ENCODE peak calls at places on chromosomes 7 and 10, in four cellular contexts. R, C, D and O are unnamed samples.

GRCh38 chr7:55532150-55532917 is 40.0 kb downstream of the VOPP1 start:
- DNase-seq in D (no peak), R (no peak), C (no peak), O (no peak)

GRCh38 chr7:47227762-47228177 is 354.1 kb downstream of the TNS3 start:
- DNase-seq in C (no peak), D (no peak), R (no peak), O (peak)

GRCh38 chr7:16061011-16061410 is 360.3 kb downstream of the CRPPA start:
- DNase-seq in C (no peak), R (no peak), D (no peak), O (no peak)

GRCh38 chr10:78365711-78366110 is 332.0 kb downstream of the RPS24 start:
- DNase-seq in C (no peak), D (no peak), R (no peak), O (no peak)

GRCh38 chr10:111034598-111035310 is 42.1 kb upstream of the ADRA2A start:
- DNase-seq in R (no peak), C (no peak), D (no peak), O (no peak)

GRCh38 chr7:117458977-117459583 is 20.7 kb upstream of the CFTR start:
- DNase-seq in D (peak), R (no peak), C (no peak), O (peak)

GRCh38 chr7:108589874-108590273 is 20.2 kb downstream of the DNAJB9 start:
- DNase-seq in R (no peak), D (no peak), C (no peak), O (no peak)

GRCh38 chr10:106714734-106715368 is 449.7 kb downstream of the SORCS1 start:
- DNase-seq in C (no peak), R (no peak), D (no peak), O (no peak)

GRCh38 chr7:23944131-23944530 is 234.1 kb downstream of the STK31 start:
- DNase-seq in D (no peak), R (no peak), C (no peak), O (no peak)

GRCh38 chr10:63477927-63478326 is 12.2 kb upstream of the JMJD1C start:
- DNase-seq in D (no peak), R (no peak), C (no peak), O (no peak)

GRCh38 chr7:80134536-80135305 is at the start of gene GNAI1:
- DNase-seq in C (peak), D (peak), R (peak), O (peak)

GRCh38 chr7:126924477-126924876 is 328.3 kb downstream of the GRM8 start:
- DNase-seq in C (no peak), R (no peak), D (no peak), O (no peak)

GRCh38 chr10:124697837-124698559 is 46.2 kb downstream of the FAM53B start:
- DNase-seq in C (no peak), R (peak), D (no peak), O (no peak)

GRCh38 chr10:72736176-72736795 is 44.3 kb downstream of the MCU start:
- DNase-seq in D (peak), C (no peak), R (no peak), O (no peak)

GRCh38 chr10:133401981-133402725 is 8.2 kb downstream of the MTG1 start:
- DNase-seq in R (no peak), C (peak), D (no peak), O (no peak)

GRCh38 chr7:158742065-158742821 is 37.6 kb upstream of the NCAPG2 start:
- DNase-seq in D (no peak), R (no peak), C (no peak), O (no peak)

GRCh38 chr7:143385891-143386781 is 5.0 kb downstream of the ZYX start:
- DNase-seq in R (no peak), C (no peak), D (no peak), O (no peak)

GRCh38 chr10:125038637-125039036 is 96.7 kb downstream of the ZRANB1 start:
- DNase-seq in D (peak), C (peak), R (no peak), O (peak)

GRCh38 chr10:130301026-130301892 is 165.1 kb downstream of the GLRX3 start:
- DNase-seq in C (no peak), R (peak), D (no peak), O (no peak)

GRCh38 chr7:151167197-151167911 is at the start of gene GBX1:
- DNase-seq in C (peak), R (no peak), D (peak), O (no peak)

GRCh38 chr7:16422917-16423316 is 1.6 kb upstream of the CRPPA start:
- DNase-seq in C (no peak), D (peak), R (no peak), O (no peak)

GRCh38 chr10:73768881-73769280 is 13.0 kb upstream of the CHCHD1 start:
- DNase-seq in R (no peak), C (no peak), D (no peak), O (no peak)

GRCh38 chr7:47730135-47730534 is 148.2 kb upstream of the TNS3 start:
- DNase-seq in C (peak), D (no peak), R (no peak), O (no peak)

GRCh38 chr7:121337398-121337797 is 8.6 kb downstream of the WNT16 start:
- DNase-seq in D (no peak), C (no peak), R (no peak), O (no peak)

GRCh38 chr10:11754180-11754579 is 12.0 kb downstream of the ECHDC3 start:
- DNase-seq in R (no peak), D (no peak), C (no peak), O (no peak)

GRCh38 chr7:100065452-100066186 is 15.9 kb downstream of the ZNF3 start:
- DNase-seq in R (no peak), D (no peak), C (no peak), O (no peak)

GRCh38 chr7:38863609-38864291 is 45.2 kb downstream of the VPS41 start:
- DNase-seq in C (peak), R (no peak), D (no peak), O (no peak)

GRCh38 chr10:5423774-5424173 is 11.4 kb downstream of the NET1 start:
- DNase-seq in D (no peak), C (no peak), R (no peak), O (no peak)

GRCh38 chr10:51718804-51719291 is 19.5 kb upstream of the CSTF2T start:
- DNase-seq in R (no peak), D (peak), C (no peak), O (no peak)

GRCh38 chr7:31466036-31466435 is 47.9 kb upstream of the ITPRID1 start:
- DNase-seq in C (no peak), D (no peak), R (no peak), O (no peak)

GRCh38 chr7:47817922-47818321 is 130.3 kb downstream of the PKD1L1 start:
- DNase-seq in C (no peak), D (no peak), R (no peak), O (no peak)

GRCh38 chr7:99762680-99763327 is 21.2 kb downstream of the CYP3A4 start:
- DNase-seq in R (no peak), C (peak), D (no peak), O (peak)

GRCh38 chr7:18555120-18555519 is 59.6 kb downstream of the HDAC9 start:
- DNase-seq in D (no peak), C (no peak), R (no peak), O (no peak)

GRCh38 chr10:29926649-29927048 is 132.7 kb downstream of the JCAD start:
- DNase-seq in D (no peak), C (no peak), R (no peak), O (no peak)

GRCh38 chr7:105584165-105584564 is 2.9 kb upstream of the EFCAB10 start:
- DNase-seq in C (no peak), R (no peak), D (no peak), O (no peak)

GRCh38 chr10:16509996-16510395 is 11.7 kb downstream of the C1QL3 start:
- DNase-seq in R (no peak), D (no peak), C (no peak), O (no peak)

GRCh38 chr7:2802504-2803341 is 41.4 kb downstream of the GNA12 start:
- DNase-seq in D (peak), C (no peak), R (peak), O (no peak)

GRCh38 chr7:6205921-6206660 is 66.3 kb downstream of the CYTH3 start:
- DNase-seq in C (no peak), D (no peak), R (no peak), O (no peak)

GRCh38 chr7:73840715-73841379 is 1.5 kb downstream of the METTL27 start:
- DNase-seq in C (no peak), D (no peak), R (no peak), O (no peak)

GRCh38 chr7:73844131-73844547 is 1.8 kb upstream of the METTL27 start:
- DNase-seq in R (no peak), C (no peak), D (no peak), O (no peak)

GRCh38 chr7:73841689-73842247 is 548 bp downstream of the METTL27 start:
- DNase-seq in R (no peak), C (no peak), D (peak), O (no peak)

GRCh38 chr7:73839743-73840714 is 2.3 kb downstream of the METTL27 start:
- DNase-seq in C (no peak), R (no peak), D (no peak), O (no peak)

DNA sequence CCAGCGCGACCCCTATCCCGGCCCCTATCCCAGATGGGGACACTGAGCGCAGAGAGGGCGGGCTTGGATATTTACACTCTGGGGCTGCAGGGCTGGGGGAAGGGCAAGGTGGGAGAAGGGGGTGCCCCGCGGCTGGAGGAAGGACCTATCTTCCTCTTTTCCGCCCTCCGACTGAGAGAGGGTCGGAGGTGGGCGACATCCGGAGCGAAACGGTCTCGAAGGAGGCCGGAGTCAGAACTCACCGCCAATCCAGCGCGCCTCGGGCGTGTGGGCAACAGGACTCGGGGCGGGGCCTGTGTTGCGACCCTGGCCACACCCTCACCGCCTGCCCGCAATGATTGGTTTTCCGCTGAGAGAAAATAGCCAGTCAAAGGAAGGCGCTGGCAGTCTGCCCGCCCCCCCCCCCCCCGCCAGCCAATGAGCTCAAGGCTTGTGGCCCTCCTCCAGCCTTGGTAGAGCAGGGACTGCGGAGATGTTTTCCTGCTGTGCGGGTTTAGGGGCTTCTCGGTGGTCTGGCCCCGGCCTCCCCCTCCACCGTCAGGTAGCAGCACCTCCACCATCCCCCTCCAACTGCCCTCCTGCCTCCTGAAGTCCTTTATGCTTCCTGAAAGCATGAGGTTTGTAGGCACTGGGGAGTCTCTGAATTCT is at the start of gene METTL27:
- DNase-seq in C (peak), R (peak), D (peak), O (peak)
- TF ChIP-seq POLR2A in C (no peak), R (peak), D (peak), O (peak)

GRCh38 chr10:22714524-22715289 is at the start of gene PIP4K2A:
- DNase-seq in D (peak), C (peak), R (peak), O (peak)
- TF ChIP-seq POLR2A in D (peak), C (no peak), R (no peak), O (peak)

GRCh38 chr10:69141304-69141703 is 17.3 kb downstream of the VPS26A start:
- DNase-seq in D (no peak), C (no peak), R (no peak), O (no peak)
- TF ChIP-seq POLR2A in D (no peak), C (no peak), R (no peak), O (no peak)

DNA sequence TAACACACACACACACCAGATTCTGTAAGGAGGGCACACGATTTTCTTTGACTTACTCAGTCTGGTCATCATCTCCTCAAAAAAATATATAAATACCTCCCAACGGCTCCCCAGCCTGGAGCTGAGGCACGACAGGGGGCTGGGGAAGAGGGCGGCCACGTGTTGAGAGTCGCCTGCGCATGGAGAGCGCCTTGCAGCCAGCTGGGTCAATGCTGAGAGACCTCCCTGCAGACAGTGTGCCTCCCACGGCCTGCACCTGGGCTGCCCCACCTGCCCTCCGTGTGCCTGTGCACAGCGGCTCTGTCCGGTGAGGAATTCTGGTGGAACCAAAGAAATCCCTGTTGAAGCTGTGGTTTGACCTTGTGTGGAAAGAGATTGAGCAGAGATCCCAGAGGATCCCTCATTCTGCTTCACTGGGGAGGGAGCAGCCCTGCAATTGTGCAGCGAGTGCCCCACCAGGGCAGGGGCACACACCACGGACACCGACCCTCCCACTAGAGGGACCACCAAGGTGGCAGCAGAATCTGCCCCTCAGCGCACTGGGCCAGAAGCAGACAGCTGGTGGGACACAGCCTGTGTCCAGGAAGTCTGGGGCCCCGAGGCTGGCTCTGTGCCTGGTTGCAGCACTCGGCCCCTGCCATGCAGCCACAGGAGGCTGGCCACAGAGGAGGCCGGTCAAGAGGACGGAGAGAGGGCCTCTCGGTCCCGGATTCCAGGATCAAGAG is 150.5 kb upstream of the PPP2R2D start:
- DNase-seq in D (no peak), R (no peak), C (no peak), O (no peak)
- TF ChIP-seq POLR2A in D (no peak), R (no peak), C (no peak), O (no peak)

GRCh38 chr7:26688936-26689506 is 175.4 kb downstream of the SKAP2 start:
- DNase-seq in R (no peak), D (no peak), C (no peak), O (no peak)
- TF ChIP-seq POLR2A in R (no peak), D (no peak), C (no peak), O (no peak)

GRCh38 chr7:40133561-40134427 is 628 bp downstream of the MPLKIP start:
- DNase-seq in R (no peak), C (no peak), D (no peak), O (no peak)

GRCh38 chr7:40137563-40137962 is 2.8 kb downstream of the SUGCT start:
- DNase-seq in C (no peak), R (no peak), D (no peak), O (no peak)

GRCh38 chr7:40138973-40139372 is 4.2 kb downstream of the SUGCT start:
- DNase-seq in D (no peak), C (no peak), R (no peak), O (no peak)

DNA sequence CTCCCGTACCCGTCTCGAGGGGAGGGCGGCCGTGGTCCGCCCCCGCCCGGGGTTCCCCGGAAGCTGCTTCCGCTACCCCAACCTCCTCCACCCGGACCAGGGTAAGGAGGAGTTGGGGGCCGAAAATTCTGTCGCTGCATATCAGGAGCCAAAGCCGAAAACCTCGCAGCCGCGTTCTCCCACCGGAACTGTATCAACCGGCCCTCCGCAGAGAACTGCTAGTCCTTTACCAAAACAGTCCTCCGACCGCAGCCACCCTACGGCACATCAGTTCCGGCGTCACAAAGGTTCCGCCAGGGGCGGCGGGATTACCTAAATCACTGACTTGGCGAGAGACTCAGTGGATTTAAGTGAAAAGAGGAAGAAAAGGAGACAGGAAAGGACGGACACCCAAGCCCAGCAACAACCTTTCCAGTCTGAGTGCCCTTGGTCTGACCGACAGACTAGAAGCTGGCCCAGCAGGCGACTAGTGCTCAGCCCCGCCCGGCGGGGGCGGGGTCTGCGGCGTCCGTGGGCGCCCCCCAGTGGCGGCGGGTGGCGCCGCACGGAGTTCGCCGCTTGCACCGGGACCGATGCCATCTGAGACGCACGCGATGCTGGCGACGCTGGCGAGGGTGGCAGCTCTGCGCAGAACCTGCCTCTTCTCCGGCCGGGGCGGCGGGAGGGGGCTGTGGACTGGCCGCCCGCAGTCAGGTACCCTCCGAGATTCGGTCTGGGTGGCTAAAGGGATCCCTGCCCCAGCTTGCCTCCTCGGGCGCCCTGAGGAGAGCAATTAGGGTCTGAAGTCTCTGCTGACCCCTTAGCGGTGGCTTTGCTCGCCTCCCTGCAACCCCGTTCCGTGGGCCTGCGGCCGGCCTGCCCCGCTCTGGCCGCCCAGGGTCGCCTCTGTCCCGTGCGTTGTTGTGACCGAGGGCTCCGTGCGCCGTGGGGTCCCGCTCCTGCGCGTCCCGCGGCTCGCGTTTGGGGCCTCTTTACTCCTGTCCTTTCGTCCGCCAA is at the start of the genes MPLKIP and SUGCT:
- DNase-seq in R (peak), D (peak), C (peak), O (peak)
- TF ChIP-seq POLR2A in R (no peak), D (peak), C (no peak), O (peak)

GRCh38 chr7:74289660-74290589 is 718 bp downstream of the CLIP2 start:
- DNase-seq in R (peak), C (peak), D (peak), O (peak)

GRCh38 chr7:74288034-74288881 is 949 bp upstream of the CLIP2 start:
- DNase-seq in R (no peak), D (no peak), C (no peak), O (no peak)

GRCh38 chr7:74287303-74288033 is 1.7 kb upstream of the CLIP2 start:
- DNase-seq in R (no peak), D (no peak), C (no peak), O (no peak)

GRCh38 chr7:74290590-74290950 is 1.4 kb downstream of the CLIP2 start:
- DNase-seq in C (no peak), D (no peak), R (no peak), O (no peak)

DNA sequence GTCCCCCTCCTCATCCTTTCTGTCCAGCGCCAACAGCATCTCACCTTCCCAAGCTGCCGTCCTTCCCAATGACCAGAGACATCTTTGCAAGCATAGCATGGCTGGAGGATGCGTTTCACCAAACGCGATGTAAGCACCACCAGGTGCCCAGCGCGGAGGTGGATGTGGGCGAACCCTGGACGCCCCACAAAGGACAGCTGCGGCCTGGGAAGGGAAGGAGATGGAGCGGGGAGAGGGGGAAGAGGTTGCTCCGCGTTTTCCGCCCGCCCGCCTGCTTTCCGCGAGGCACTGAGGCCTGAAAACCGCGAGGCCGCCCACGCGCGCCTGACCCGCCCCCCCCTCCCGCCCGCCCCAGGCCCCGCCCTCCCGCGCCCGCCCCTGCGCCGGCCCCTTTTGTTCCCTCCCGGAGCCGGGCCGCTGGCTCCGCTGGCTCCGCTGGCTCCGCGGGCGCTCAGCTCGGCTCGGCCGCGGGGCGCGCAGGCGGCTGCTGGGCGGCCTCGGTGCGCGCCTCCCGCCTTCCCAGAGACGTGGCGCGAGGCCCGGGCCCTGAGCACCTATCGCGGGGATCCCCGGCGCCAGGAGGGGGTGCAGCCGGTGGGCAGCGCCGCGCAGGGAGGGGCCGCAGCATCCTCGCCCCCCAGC is at the start of gene CLIP2:
- DNase-seq in R (peak), C (peak), D (peak), O (peak)
- TF ChIP-seq POLR2A in R (peak), C (no peak), D (peak), O (peak)